ENCODE peak calls at places on chromosomes 3 and 15, in five cellular contexts. One of them, this sample, is unnamed.

GRCh38 chr3:133301194-133301593 is 98.7 kb upstream of the BFSP2 start:
- DNase-seq in stomach: no peak
- DNase-seq in HCT116: no peak
- DNase-seq in PC-3: peak; percentile 49
- DNase-seq in HepG2: no peak
- DNase-seq in this sample: no peak

GRCh38 chr3:100796556-100796955 is 87.3 kb downstream of the TFG start:
- DNase-seq in stomach: no peak
- DNase-seq in HCT116: peak; percentile 22
- DNase-seq in PC-3: peak; percentile 61
- DNase-seq in HepG2: no peak
- DNase-seq in this sample: no peak

GRCh38 chr3:127479449-127479848 is 111.1 kb downstream of the TPRA1 start:
- DNase-seq in stomach: no peak
- DNase-seq in HCT116: no peak
- DNase-seq in PC-3: no peak
- DNase-seq in HepG2: no peak
- DNase-seq in this sample: no peak

GRCh38 chr3:31009881-31010280 is 115.4 kb upstream of the GADL1 start:
- DNase-seq in stomach: no peak
- DNase-seq in HCT116: no peak
- DNase-seq in PC-3: peak; percentile 56
- DNase-seq in HepG2: peak; percentile 46
- DNase-seq in this sample: no peak

GRCh38 chr15:28456476-28457395 is 76.0 kb downstream of the GOLGA8G start:
- DNase-seq in stomach: no peak
- DNase-seq in HCT116: no peak
- DNase-seq in PC-3: peak; percentile 1
- DNase-seq in HepG2: no peak
- DNase-seq in this sample: peak; percentile 3

GRCh38 chr15:73593278-73594074 is 39.7 kb downstream of the NPTN start:
- DNase-seq in stomach: no peak
- DNase-seq in HCT116: no peak
- DNase-seq in PC-3: peak; percentile 12
- DNase-seq in HepG2: no peak
- DNase-seq in this sample: no peak

GRCh38 chr15:59862191-59863155 is 141.6 kb upstream of the FOXB1 start:
- DNase-seq in stomach: no peak
- DNase-seq in HCT116: no peak
- DNase-seq in PC-3: peak; percentile 18
- DNase-seq in HepG2: no peak
- DNase-seq in this sample: no peak

GRCh38 chr15:74400313-74400850 is 32.9 kb upstream of the CYP11A1 start:
- DNase-seq in stomach: no peak
- DNase-seq in HCT116: no peak
- DNase-seq in PC-3: no peak
- DNase-seq in HepG2: no peak
- DNase-seq in this sample: no peak

GRCh38 chr15:40266828-40267304 is 16.0 kb downstream of the ANKRD63 start:
- DNase-seq in stomach: peak; percentile 57
- DNase-seq in HCT116: peak; percentile 71
- DNase-seq in PC-3: peak; percentile 98
- DNase-seq in HepG2: peak; percentile 21
- DNase-seq in this sample: no peak

GRCh38 chr3:31481697-31482096 is 51.0 kb upstream of the STT3B start:
- DNase-seq in stomach: no peak
- DNase-seq in HCT116: no peak
- DNase-seq in PC-3: peak; percentile 36
- DNase-seq in HepG2: no peak
- DNase-seq in this sample: no peak

GRCh38 chr15:69793783-69794451 is 303.8 kb downstream of the TLE3 start:
- DNase-seq in stomach: no peak
- DNase-seq in HCT116: no peak
- DNase-seq in PC-3: no peak
- DNase-seq in HepG2: no peak
- DNase-seq in this sample: no peak

GRCh38 chr15:93378547-93378946 is 289.5 kb upstream of the RGMA start:
- DNase-seq in stomach: no peak
- DNase-seq in HCT116: no peak
- DNase-seq in PC-3: no peak
- DNase-seq in HepG2: no peak
- DNase-seq in this sample: no peak

DNA sequence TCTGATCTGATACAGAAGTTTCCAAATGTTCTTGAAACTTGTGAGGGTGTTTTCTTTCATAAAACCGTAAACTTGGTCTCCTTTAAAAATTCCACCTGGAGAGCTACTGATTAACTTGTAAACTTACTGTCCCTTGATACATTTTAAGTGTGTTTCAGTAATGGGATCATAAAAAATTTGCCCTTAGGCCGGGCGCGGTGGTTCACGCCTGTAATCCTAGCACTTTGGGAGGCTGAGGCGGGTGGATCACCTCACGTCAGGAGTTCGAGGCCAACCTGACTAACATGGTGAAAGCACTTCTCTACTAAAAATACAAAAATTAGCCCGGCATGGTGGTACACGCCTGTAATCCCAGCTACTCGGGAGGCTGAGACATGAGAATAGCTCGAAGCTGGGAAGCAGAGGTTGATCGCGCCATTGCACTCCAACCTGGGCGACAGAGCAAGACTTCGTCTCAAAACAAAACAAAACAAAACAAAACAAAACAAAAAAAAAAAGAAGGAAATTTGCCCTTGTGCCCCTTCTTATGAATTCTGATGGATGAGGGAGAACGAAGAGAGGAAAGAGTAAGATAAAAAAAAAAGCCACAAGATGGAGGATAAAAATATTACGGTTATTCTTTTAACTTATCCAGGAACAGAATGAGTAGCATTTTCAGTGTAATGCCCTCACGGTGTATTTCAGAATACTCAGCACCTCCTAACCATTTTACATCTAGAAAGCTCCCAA is 32.1 kb upstream of the AP4E1 start:
- DNase-seq in stomach: no peak
- DNase-seq in HCT116: no peak
- DNase-seq in PC-3: no peak
- DNase-seq in HepG2: no peak
- DNase-seq in this sample: no peak
- H3K27ac ChIP-seq in stomach: no peak overlapping the region
- H3K27ac ChIP-seq in HCT116: no peak overlapping the region
- H3K27ac ChIP-seq in PC-3: no peak overlapping the region
- H3K27ac ChIP-seq in HepG2: no peak overlapping the region
- H3K27ac ChIP-seq in this sample: peak overlapping the region; percentile 48

GRCh38 chr15:99390667-99391066 is 139.4 kb downstream of the LRRC28 start:
- DNase-seq in stomach: no peak
- DNase-seq in HCT116: no peak
- DNase-seq in PC-3: peak; percentile 8
- DNase-seq in HepG2: peak; percentile 27
- DNase-seq in this sample: no peak
- TF ChIP-seq CTCF in stomach: no peak
- TF ChIP-seq CTCF in HCT116: no peak
- TF ChIP-seq CTCF in PC-3: peak; percentile 39
- TF ChIP-seq CTCF in HepG2: peak; percentile 45
- TF ChIP-seq CTCF in this sample: no peak

GRCh38 chr3:107216711-107217110 is 160.5 kb upstream of the CCDC54 start:
- DNase-seq in stomach: no peak
- DNase-seq in HCT116: no peak
- DNase-seq in PC-3: peak; percentile 91
- DNase-seq in HepG2: no peak
- DNase-seq in this sample: no peak
- H3K27ac ChIP-seq in stomach: no peak overlapping the region
- H3K27ac ChIP-seq in HCT116: peak overlapping the region; percentile 86
- H3K27ac ChIP-seq in PC-3: peak overlapping the region; percentile 95
- H3K27ac ChIP-seq in HepG2: no peak overlapping the region
- H3K27ac ChIP-seq in this sample: peak overlapping the region; percentile 86

GRCh38 chr3:149967067-149967685 is 3.5 kb downstream of the PFN2 start:
- DNase-seq in stomach: no peak
- DNase-seq in HCT116: peak; percentile 35
- DNase-seq in PC-3: peak; percentile 84
- DNase-seq in HepG2: peak; percentile 40
- DNase-seq in this sample: no peak
- TF ChIP-seq CTCF in stomach: peak; percentile 45
- TF ChIP-seq CTCF in HCT116: peak; percentile 58
- TF ChIP-seq CTCF in PC-3: peak; percentile 78
- TF ChIP-seq CTCF in HepG2: peak; percentile 55
- TF ChIP-seq CTCF in this sample: peak; percentile 83

GRCh38 chr3:18790384-18790783 is 357.9 kb upstream of the KCNH8 start:
- DNase-seq in stomach: no peak
- DNase-seq in HCT116: no peak
- DNase-seq in PC-3: no peak
- DNase-seq in HepG2: no peak
- DNase-seq in this sample: no peak
- H3K27ac ChIP-seq in stomach: no peak overlapping the region
- H3K27ac ChIP-seq in HCT116: no peak overlapping the region
- H3K27ac ChIP-seq in PC-3: no peak overlapping the region
- H3K27ac ChIP-seq in HepG2: no peak overlapping the region
- H3K27ac ChIP-seq in this sample: no peak overlapping the region

GRCh38 chr3:183270344-183270743 is 17.3 kb downstream of the B3GNT5 start:
- DNase-seq in stomach: no peak
- DNase-seq in HCT116: no peak
- DNase-seq in PC-3: peak; percentile 67
- DNase-seq in HepG2: no peak
- DNase-seq in this sample: no peak

GRCh38 chr3:183275418-183275817 is 22.4 kb downstream of the B3GNT5 start:
- DNase-seq in stomach: no peak
- DNase-seq in HCT116: no peak
- DNase-seq in PC-3: peak; percentile 85
- DNase-seq in HepG2: no peak
- DNase-seq in this sample: no peak

GRCh38 chr3:183274609-183275008 is 21.6 kb downstream of the B3GNT5 start:
- DNase-seq in stomach: no peak
- DNase-seq in HCT116: no peak
- DNase-seq in PC-3: peak; percentile 90
- DNase-seq in HepG2: no peak
- DNase-seq in this sample: no peak

GRCh38 chr3:183272142-183272541 is 19.1 kb downstream of the B3GNT5 start:
- DNase-seq in stomach: no peak
- DNase-seq in HCT116: no peak
- DNase-seq in PC-3: no peak
- DNase-seq in HepG2: no peak
- DNase-seq in this sample: no peak

GRCh38 chr3:183272792-183273191 is 19.7 kb downstream of the B3GNT5 start:
- DNase-seq in stomach: no peak
- DNase-seq in HCT116: no peak
- DNase-seq in PC-3: no peak
- DNase-seq in HepG2: no peak
- DNase-seq in this sample: no peak
- TF ChIP-seq CTCF in stomach: no peak
- TF ChIP-seq CTCF in HCT116: no peak
- TF ChIP-seq CTCF in PC-3: no peak
- TF ChIP-seq CTCF in HepG2: no peak
- TF ChIP-seq CTCF in this sample: no peak

GRCh38 chr3:2863127-2863526 is 247.0 kb downstream of the IL5RA start:
- DNase-seq in stomach: no peak
- DNase-seq in HCT116: no peak
- DNase-seq in PC-3: no peak
- DNase-seq in HepG2: no peak
- DNase-seq in this sample: no peak
- H3K27ac ChIP-seq in stomach: no peak overlapping the region
- H3K27ac ChIP-seq in HCT116: no peak overlapping the region
- H3K27ac ChIP-seq in PC-3: no peak overlapping the region
- H3K27ac ChIP-seq in HepG2: no peak overlapping the region
- H3K27ac ChIP-seq in this sample: no peak overlapping the region

DNA sequence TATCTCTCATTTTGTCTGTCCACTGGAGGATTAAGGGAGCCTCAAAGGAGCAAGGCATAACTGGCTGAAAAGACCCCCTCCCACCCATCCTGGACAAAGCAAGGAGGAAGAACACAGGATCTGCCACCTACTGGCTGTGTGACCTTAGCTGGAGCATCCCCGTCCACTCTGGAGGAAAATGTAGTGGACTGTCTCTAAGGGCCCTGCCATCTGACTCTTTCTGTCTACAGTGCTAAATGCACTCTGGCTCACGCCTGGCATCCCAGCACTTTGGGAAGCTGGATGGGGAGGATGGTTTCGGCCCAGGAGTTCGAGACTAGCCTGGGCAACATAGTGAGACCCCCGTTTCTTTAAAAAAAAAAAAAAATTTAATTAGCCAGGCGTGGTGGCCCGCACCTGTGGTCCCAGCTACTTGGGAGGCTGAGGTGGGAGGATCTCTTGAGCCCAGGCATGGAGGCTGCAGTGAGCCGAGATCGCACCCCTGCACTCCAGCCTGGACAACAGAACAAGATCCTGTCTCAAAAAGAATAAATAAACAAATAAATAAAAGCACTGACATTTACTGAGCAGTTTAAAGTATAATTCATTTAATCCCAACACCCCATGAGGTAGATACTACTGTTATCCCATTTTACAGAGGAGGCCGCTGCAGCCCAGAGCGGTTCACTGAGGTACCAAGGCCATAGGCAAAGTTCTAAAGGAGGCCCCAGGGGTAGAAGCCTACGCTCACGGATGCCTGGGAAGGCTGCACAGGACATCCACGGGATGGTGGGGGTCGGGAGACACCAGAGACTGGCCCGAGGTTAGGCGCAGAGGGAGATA is 1.1 kb downstream of the TBC1D2B start:
- DNase-seq in stomach: no peak
- DNase-seq in HCT116: no peak
- DNase-seq in PC-3: no peak
- DNase-seq in HepG2: no peak
- DNase-seq in this sample: no peak
- TF ChIP-seq CTCF in stomach: peak; percentile 15
- TF ChIP-seq CTCF in HCT116: no peak
- TF ChIP-seq CTCF in PC-3: no peak
- TF ChIP-seq CTCF in HepG2: peak; percentile 42
- TF ChIP-seq CTCF in this sample: no peak

GRCh38 chr3:129005526-129006303 is 4.6 kb downstream of the EFCC1 start:
- DNase-seq in stomach: peak; percentile 63
- DNase-seq in HCT116: no peak
- DNase-seq in PC-3: no peak
- DNase-seq in HepG2: peak; percentile 34
- DNase-seq in this sample: no peak
- H3K27ac ChIP-seq in stomach: peak overlapping the region; percentile 61
- H3K27ac ChIP-seq in HCT116: no peak overlapping the region
- H3K27ac ChIP-seq in PC-3: no peak overlapping the region
- H3K27ac ChIP-seq in HepG2: no peak overlapping the region
- H3K27ac ChIP-seq in this sample: no peak overlapping the region

GRCh38 chr15:34013746-34014145 is 25.3 kb downstream of the AVEN start:
- DNase-seq in stomach: no peak
- DNase-seq in HCT116: no peak
- DNase-seq in PC-3: no peak
- DNase-seq in HepG2: no peak
- DNase-seq in this sample: no peak
- TF ChIP-seq CTCF in stomach: no peak
- TF ChIP-seq CTCF in HCT116: no peak
- TF ChIP-seq CTCF in PC-3: no peak
- TF ChIP-seq CTCF in HepG2: no peak
- TF ChIP-seq CTCF in this sample: no peak